ENCODE peak calls at places on chromosomes 6 and 20, in nine cellular contexts. D is GM23338, E is spleen, I is Panc1, O is HCT116, F is transverse colon, U is H1, K is breast epithelium, A is endothelial cell of umbilical vein. T is an unnamed sample.

GRCh38 chr20:25297141-25297905 is 49.4 kb downstream of the PYGB start:
- DNase-seq in K (no peak), U (no peak), O (no peak), E (no peak), I (no peak), A (no peak), F (peak; percentile 41), D (no peak), T (no peak)

GRCh38 chr20:34249291-34249690 is 8.1 kb downstream of the ASIP start:
- DNase-seq in U (no peak), F (no peak), K (no peak), I (no peak), D (no peak), O (no peak), A (no peak), E (no peak), T (no peak)

GRCh38 chr20:36833275-36834020 is 42.5 kb upstream of the TLDC2 start:
- DNase-seq in E (no peak), I (no peak), D (no peak), O (no peak), K (no peak), A (peak; percentile 30), F (peak; percentile 39), U (no peak), T (no peak)

GRCh38 chr6:157403011-157403683 is 22.2 kb downstream of the ZDHHC14 start:
- DNase-seq in E (no peak), O (no peak), I (no peak), A (no peak), D (no peak), U (no peak), F (no peak), K (no peak), T (no peak)

GRCh38 chr20:58024241-58024721 is 204.2 kb downstream of the ANKRD60 start:
- DNase-seq in E (peak; percentile 64), F (no peak), A (no peak), D (no peak), O (no peak), U (no peak), K (no peak), I (no peak), T (no peak)

GRCh38 chr6:118890997-118891790 is 2.8 kb upstream of the ASF1A start:
- DNase-seq in O (no peak), A (no peak), U (no peak), E (no peak), F (no peak), D (no peak), K (no peak), I (no peak), T (no peak)

GRCh38 chr6:167103041-167103816 is 19.7 kb upstream of the CCR6 start:
- DNase-seq in I (no peak), A (no peak), K (no peak), D (no peak), E (peak; percentile 85), O (no peak), U (no peak), F (peak; percentile 33), T (no peak)

GRCh38 chr6:19549109-19549508 is 288.1 kb upstream of the ID4 start:
- DNase-seq in A (no peak), U (no peak), I (no peak), F (no peak), E (no peak), O (no peak), D (no peak), K (no peak), T (no peak)

GRCh38 chr6:150667977-150668716 is 68.5 kb downstream of the PLEKHG1 start:
- DNase-seq in A (peak; percentile 93), K (peak; percentile 91), F (peak; percentile 92), E (no peak), D (peak; percentile 47), U (no peak), I (no peak), O (peak; percentile 75), T (peak; percentile 89)

GRCh38 chr20:2585811-2586210 is 49.4 kb downstream of the TMC2 start:
- DNase-seq in U (no peak), K (no peak), O (no peak), A (no peak), D (no peak), I (no peak), E (no peak), F (no peak), T (no peak)

GRCh38 chr20:24684954-24685691 is 215.7 kb downstream of the SYNDIG1 start:
- DNase-seq in F (no peak), I (no peak), E (peak; percentile 61), A (no peak), O (no peak), U (peak; percentile 10), D (peak; percentile 45), K (peak; percentile 43), T (no peak)

GRCh38 chr6:33217246-33217645 is 8.9 kb downstream of the RING1 start:
- DNase-seq in A (no peak), D (no peak), U (no peak), F (no peak), K (no peak), E (no peak), O (no peak), I (no peak), T (no peak)

GRCh38 chr6:72321741-72322140 is 300.1 kb upstream of the KCNQ5 start:
- DNase-seq in K (no peak), A (peak; percentile 2), E (no peak), F (no peak), O (no peak), I (no peak), D (no peak), U (no peak), T (no peak)

DNA sequence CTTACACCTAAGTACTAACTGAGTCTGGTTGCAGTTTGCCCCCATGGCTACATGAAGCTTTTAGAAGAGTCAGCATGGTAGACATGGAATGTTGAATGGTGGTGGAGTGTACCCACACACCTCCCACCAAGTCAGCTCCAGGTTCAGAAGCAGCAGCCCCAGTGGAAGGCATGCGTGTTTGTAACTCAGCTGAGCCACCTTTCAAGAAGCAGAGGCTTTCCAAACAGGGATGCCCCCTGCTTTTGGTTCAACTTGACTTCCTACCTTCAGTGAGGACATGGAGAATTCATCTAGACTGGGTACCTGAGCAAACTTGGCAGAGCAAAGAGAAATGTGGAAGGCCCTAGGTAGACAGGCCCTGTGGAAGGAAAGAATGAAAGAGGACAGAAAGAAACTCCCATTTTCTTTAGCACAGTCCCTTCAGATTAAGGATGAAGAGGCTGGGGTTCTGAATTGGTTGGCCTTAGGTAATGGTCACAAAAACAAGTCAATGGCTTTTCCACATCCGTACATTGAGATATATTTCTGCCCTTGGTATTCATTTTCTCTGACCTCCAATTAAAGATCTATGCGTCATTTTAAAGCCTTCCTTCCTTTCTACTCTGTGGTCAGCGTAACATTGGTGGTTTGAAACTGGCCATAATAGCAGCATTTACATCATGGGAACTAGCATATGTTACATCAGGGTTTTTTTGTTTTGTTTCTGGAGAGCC is 53.2 kb downstream of the HFE start:
- DNase-seq in U (no peak), D (no peak), I (no peak), F (no peak), A (peak; percentile 72), K (no peak), O (no peak), E (no peak), T (no peak)
- H3K27ac ChIP-seq in U (no peak overlapping the region), D (no peak overlapping the region), I (no peak overlapping the region), F (no peak overlapping the region), A (no peak overlapping the region), K (peak overlapping the region; percentile 56), O (no peak overlapping the region), E (no peak overlapping the region), T (no peak overlapping the region)

GRCh38 chr20:50744143-50744792 is 12.9 kb downstream of the PARD6B start:
- DNase-seq in O (peak; percentile 67), E (no peak), A (peak; percentile 42), U (no peak), K (no peak), F (peak; percentile 68), D (peak; percentile 36), I (no peak), T (peak; percentile 67)
- TF ChIP-seq POLR2AphosphoS5 in O (peak; percentile 14), E (no peak), A (no peak), U (no peak), K (peak; percentile 38), F (no peak), D (no peak), I (peak; percentile 45), T (peak; percentile 38)

GRCh38 chr6:35043381-35043780 is 97.8 kb downstream of the TCP11 start:
- DNase-seq in U (no peak), E (no peak), O (no peak), I (no peak), D (no peak), K (no peak), F (no peak), A (peak; percentile 24), T (no peak)

GRCh38 chr6:35042451-35042850 is 98.7 kb downstream of the TCP11 start:
- DNase-seq in D (no peak), A (no peak), O (no peak), E (no peak), K (no peak), U (no peak), F (no peak), I (no peak), T (no peak)

GRCh38 chr6:35042041-35042440 is 99.1 kb downstream of the TCP11 start:
- DNase-seq in K (no peak), U (no peak), A (peak; percentile 12), I (no peak), F (no peak), E (no peak), O (no peak), D (no peak), T (no peak)

GRCh38 chr6:35040398-35040797 is 100.7 kb downstream of the TCP11 start:
- DNase-seq in I (no peak), F (no peak), U (no peak), A (no peak), D (no peak), K (no peak), E (no peak), O (no peak), T (no peak)

DNA sequence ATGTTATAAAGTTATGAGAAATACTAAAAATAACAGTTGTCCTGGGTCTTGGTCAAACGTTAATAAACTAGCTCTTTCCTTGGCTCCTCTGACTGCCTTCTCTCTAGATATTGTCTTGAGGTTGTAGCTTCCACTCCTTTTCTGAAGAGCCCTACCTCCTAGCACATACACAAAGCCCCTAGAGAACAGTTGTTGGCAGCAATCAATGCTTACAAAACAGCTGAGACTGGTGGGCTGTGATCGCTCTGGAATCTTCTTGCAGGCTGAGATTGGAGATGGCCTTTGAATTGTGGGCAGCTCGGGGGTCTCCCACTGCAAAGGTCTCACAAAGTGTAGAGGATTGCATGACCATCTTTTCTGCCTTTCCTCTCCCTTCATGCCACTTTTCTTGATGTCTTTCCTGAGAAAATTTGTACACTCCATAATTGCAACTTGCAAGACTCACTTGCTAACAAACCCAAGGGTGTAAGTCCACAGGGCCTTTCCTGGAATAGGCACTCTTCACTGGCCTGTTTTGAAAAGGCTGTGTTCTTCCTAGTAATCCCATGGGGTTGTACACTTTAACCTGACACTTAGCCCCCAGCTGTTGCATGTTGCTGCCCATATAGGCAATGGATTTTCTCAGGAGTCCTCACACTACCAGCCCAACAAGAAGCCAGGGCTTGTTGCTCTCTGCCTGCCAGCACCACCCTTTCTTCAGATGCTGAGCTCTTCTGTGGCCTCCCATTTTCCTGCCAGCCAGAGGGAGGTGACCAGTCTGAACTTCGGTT is 99.9 kb downstream of the TCP11 start:
- DNase-seq in O (no peak), U (no peak), K (no peak), I (no peak), F (no peak), E (no peak), D (no peak), A (no peak), T (no peak)
- H3K27ac ChIP-seq in O (no peak overlapping the region), U (no peak overlapping the region), K (peak overlapping the region; percentile 48), I (no peak overlapping the region), F (peak overlapping the region; percentile 90), E (no peak overlapping the region), D (no peak overlapping the region), A (no peak overlapping the region), T (no peak overlapping the region)

GRCh38 chr6:31353508-31353907 is 3.5 kb downstream of the HLA-B start:
- DNase-seq in I (no peak), U (no peak), D (no peak), O (no peak), E (no peak), A (no peak), F (no peak), K (no peak), T (no peak)
- TF ChIP-seq POLR2AphosphoS5 in I (no peak), U (no peak), D (no peak), O (no peak), E (no peak), A (no peak), F (no peak), K (no peak), T (no peak)